ENCODE peak calls at places on chromosome 1, in four cellular contexts. One of them, this sample, is unnamed. For H3K27me3 and H3K9me3, the result is how much of the 10 kb centered on the place peaks cover.

GRCh38 chr1:10932088-10932487 is 80.4 kb upstream of the TARDBP start:
- DNase-seq in fibroblast of lung: no peak
- DNase-seq in CD8-positive, alpha-beta T cell: no peak
- DNase-seq in AG04450: no peak
- DNase-seq in this sample: no peak

GRCh38 chr1:161069731-161070270 is at the start of gene ARHGAP30:
- DNase-seq in fibroblast of lung: no peak
- DNase-seq in CD8-positive, alpha-beta T cell: peak
- DNase-seq in AG04450: no peak
- DNase-seq in this sample: peak

GRCh38 chr1:172699111-172699510 is 40.2 kb downstream of the FASLG start:
- DNase-seq in fibroblast of lung: no peak
- DNase-seq in CD8-positive, alpha-beta T cell: peak
- DNase-seq in AG04450: no peak
- DNase-seq in this sample: no peak

GRCh38 chr1:2923351-2923750 is 97.9 kb upstream of the ACTRT2 start:
- DNase-seq in fibroblast of lung: no peak
- DNase-seq in CD8-positive, alpha-beta T cell: no peak
- DNase-seq in AG04450: no peak
- DNase-seq in this sample: no peak

GRCh38 chr1:243917863-243918565 is 68.0 kb upstream of the AKT3 start:
- DNase-seq in fibroblast of lung: peak
- DNase-seq in CD8-positive, alpha-beta T cell: no peak
- DNase-seq in AG04450: no peak
- DNase-seq in this sample: no peak

GRCh38 chr1:209367031-209367813 is 216.3 kb upstream of the CAMK1G start:
- DNase-seq in fibroblast of lung: peak
- DNase-seq in CD8-positive, alpha-beta T cell: no peak
- DNase-seq in AG04450: no peak
- DNase-seq in this sample: peak

GRCh38 chr1:63774617-63775417 is 1.0 kb downstream of the ROR1 start:
- DNase-seq in fibroblast of lung: peak
- DNase-seq in CD8-positive, alpha-beta T cell: no peak
- DNase-seq in AG04450: no peak
- DNase-seq in this sample: peak

GRCh38 chr1:176601358-176601757 is 138.4 kb downstream of the PAPPA2 start:
- DNase-seq in fibroblast of lung: no peak
- DNase-seq in CD8-positive, alpha-beta T cell: no peak
- DNase-seq in AG04450: no peak
- DNase-seq in this sample: no peak

GRCh38 chr1:114081145-114082046 is 72.3 kb downstream of the SYT6 start:
- DNase-seq in fibroblast of lung: no peak
- DNase-seq in CD8-positive, alpha-beta T cell: no peak
- DNase-seq in AG04450: no peak
- DNase-seq in this sample: no peak

GRCh38 chr1:91795601-91796389 is 90.2 kb downstream of the TGFBR3 start:
- DNase-seq in fibroblast of lung: peak
- DNase-seq in CD8-positive, alpha-beta T cell: no peak
- DNase-seq in AG04450: peak
- DNase-seq in this sample: no peak

GRCh38 chr1:246795094-246795671 is 71.0 kb downstream of the SCCPDH start:
- DNase-seq in fibroblast of lung: no peak
- DNase-seq in CD8-positive, alpha-beta T cell: no peak
- DNase-seq in AG04450: no peak
- DNase-seq in this sample: peak

GRCh38 chr1:3423896-3424610 is 30.4 kb upstream of the ARHGEF16 start:
- DNase-seq in fibroblast of lung: no peak
- DNase-seq in CD8-positive, alpha-beta T cell: no peak
- DNase-seq in AG04450: no peak
- DNase-seq in this sample: no peak

GRCh38 chr1:36771222-36771621 is 263.1 kb downstream of the GRIK3 start:
- DNase-seq in fibroblast of lung: no peak
- DNase-seq in CD8-positive, alpha-beta T cell: no peak
- DNase-seq in AG04450: no peak
- DNase-seq in this sample: no peak

GRCh38 chr1:155694167-155694566 is 5.3 kb downstream of the DAP3 start:
- DNase-seq in fibroblast of lung: no peak
- DNase-seq in CD8-positive, alpha-beta T cell: no peak
- DNase-seq in AG04450: no peak
- DNase-seq in this sample: no peak

GRCh38 chr1:168134132-168135041 is 2.3 kb downstream of the GPR161 start:
- DNase-seq in fibroblast of lung: no peak
- DNase-seq in CD8-positive, alpha-beta T cell: no peak
- DNase-seq in AG04450: no peak
- DNase-seq in this sample: peak

GRCh38 chr1:9822897-9823692 is 670 bp downstream of the CLSTN1 start:
- DNase-seq in fibroblast of lung: no peak
- DNase-seq in CD8-positive, alpha-beta T cell: no peak
- DNase-seq in AG04450: no peak
- DNase-seq in this sample: peak

GRCh38 chr1:242243472-242243871 is 244.6 kb upstream of the MAP1LC3C start:
- DNase-seq in fibroblast of lung: peak
- DNase-seq in CD8-positive, alpha-beta T cell: no peak
- DNase-seq in AG04450: no peak
- DNase-seq in this sample: no peak

GRCh38 chr1:93042134-93042821 is 36.8 kb upstream of the MTF2 start:
- DNase-seq in fibroblast of lung: no peak
- DNase-seq in CD8-positive, alpha-beta T cell: no peak
- DNase-seq in AG04450: no peak
- DNase-seq in this sample: no peak

GRCh38 chr1:197921235-197922069 is 4.3 kb downstream of the LHX9 start:
- DNase-seq in fibroblast of lung: no peak
- DNase-seq in CD8-positive, alpha-beta T cell: no peak
- DNase-seq in AG04450: no peak
- DNase-seq in this sample: peak

GRCh38 chr1:197924516-197925123 is 7.4 kb downstream of the LHX9 start:
- DNase-seq in fibroblast of lung: peak
- DNase-seq in CD8-positive, alpha-beta T cell: no peak
- DNase-seq in AG04450: peak
- DNase-seq in this sample: peak

GRCh38 chr1:197922070-197922390 is 4.9 kb downstream of the LHX9 start:
- DNase-seq in fibroblast of lung: no peak
- DNase-seq in CD8-positive, alpha-beta T cell: no peak
- DNase-seq in AG04450: no peak
- DNase-seq in this sample: peak

GRCh38 chr1:197920345-197921117 is 3.4 kb downstream of the LHX9 start:
- DNase-seq in fibroblast of lung: no peak
- DNase-seq in CD8-positive, alpha-beta T cell: no peak
- DNase-seq in AG04450: no peak
- DNase-seq in this sample: no peak

DNA sequence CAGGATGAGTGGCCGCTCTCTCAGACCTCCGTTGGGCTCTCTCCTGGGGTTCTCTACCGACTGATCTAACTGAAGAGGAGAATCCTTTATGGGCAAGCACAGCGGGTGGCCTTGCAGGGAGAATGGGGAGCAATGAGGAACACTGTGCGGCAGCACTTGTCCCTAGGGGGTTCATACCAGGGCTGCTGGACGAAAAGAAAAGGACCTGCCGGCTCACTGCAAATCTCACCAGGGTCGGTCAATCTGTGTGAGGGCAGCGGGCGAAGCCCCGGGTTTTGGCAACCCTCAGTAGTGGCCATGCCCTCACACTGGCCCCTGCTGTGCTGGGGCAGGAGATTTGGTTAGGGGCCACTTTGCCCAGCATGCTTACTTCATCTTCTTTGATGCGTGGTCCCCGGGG is 5.8 kb downstream of the LHX9 start:
- DNase-seq in fibroblast of lung: no peak
- DNase-seq in CD8-positive, alpha-beta T cell: no peak
- DNase-seq in AG04450: no peak
- DNase-seq in this sample: peak
- H3K27me3 ChIP-seq in fibroblast of lung: under half
- H3K27me3 ChIP-seq in CD8-positive, alpha-beta T cell: under half
- H3K27me3 ChIP-seq in AG04450: half or more
- H3K27me3 ChIP-seq in this sample: under half

DNA sequence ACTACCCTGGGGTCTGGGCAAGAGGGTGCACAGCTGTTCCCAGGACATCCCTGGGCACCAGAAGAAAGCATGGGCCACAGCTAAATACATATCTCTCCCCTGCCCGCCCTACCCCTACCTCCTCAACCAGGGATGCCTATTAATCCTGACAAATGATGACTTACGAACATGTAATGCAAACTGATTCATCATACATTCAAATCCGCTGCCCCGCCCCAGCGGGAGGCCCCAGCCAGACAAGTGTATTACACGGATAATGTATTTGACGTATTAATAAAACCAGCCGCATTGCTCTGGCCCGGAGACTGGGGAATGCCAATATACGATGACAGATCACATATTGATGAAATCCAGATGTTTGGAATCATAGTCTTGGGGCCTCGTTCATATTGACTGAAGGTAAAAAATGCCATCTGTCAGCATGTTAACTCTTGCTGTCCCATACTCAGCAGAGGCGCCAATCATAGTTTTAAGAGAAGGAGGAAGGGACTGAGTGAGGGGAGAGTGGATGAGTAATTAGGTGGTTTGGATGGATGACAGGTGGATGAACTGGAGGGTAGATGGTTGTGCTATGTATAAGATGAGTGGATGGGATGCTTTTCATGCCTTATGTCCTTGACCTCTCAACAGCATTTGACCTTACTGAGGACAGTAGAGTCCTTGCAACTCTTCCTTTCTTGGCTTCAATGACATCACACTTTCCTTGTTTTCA is 68.2 kb downstream of the TMEM53 start:
- DNase-seq in fibroblast of lung: no peak
- DNase-seq in CD8-positive, alpha-beta T cell: no peak
- DNase-seq in AG04450: no peak
- DNase-seq in this sample: no peak
- H3K4me3 ChIP-seq in fibroblast of lung: no peak
- H3K4me3 ChIP-seq in CD8-positive, alpha-beta T cell: no peak
- H3K4me3 ChIP-seq in AG04450: no peak
- H3K4me3 ChIP-seq in this sample: no peak

DNA sequence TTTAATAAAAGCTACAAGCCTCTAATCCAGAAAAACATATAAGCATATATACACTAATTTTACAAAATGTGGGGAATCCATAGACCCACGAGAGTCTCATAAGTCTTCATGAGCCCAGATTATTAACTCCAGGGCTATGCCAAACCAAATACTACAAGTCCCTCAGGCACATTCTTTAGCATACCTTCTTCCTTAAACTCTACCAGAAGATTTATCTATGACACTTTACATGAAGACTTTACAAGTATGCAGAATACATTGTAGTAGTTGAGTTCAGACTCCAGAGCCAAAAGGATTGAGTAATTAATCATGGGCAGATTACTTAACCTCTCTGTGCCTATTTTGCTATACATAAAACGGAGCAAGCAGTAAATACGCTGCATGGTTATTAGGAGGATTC is 793.7 kb upstream of the ADGRL2 start:
- DNase-seq in fibroblast of lung: no peak
- DNase-seq in CD8-positive, alpha-beta T cell: no peak
- DNase-seq in AG04450: no peak
- DNase-seq in this sample: no peak
- H3K9me3 ChIP-seq in fibroblast of lung: under half
- H3K9me3 ChIP-seq in CD8-positive, alpha-beta T cell: under half
- H3K9me3 ChIP-seq in AG04450: under half
- H3K9me3 ChIP-seq in this sample: under half

GRCh38 chr1:157830887-157831286 is 10.7 kb downstream of the CD5L start:
- DNase-seq in fibroblast of lung: no peak
- DNase-seq in CD8-positive, alpha-beta T cell: no peak
- DNase-seq in AG04450: no peak
- DNase-seq in this sample: no peak
- H3K27me3 ChIP-seq in fibroblast of lung: under half
- H3K27me3 ChIP-seq in CD8-positive, alpha-beta T cell: under half
- H3K27me3 ChIP-seq in AG04450: under half
- H3K27me3 ChIP-seq in this sample: under half

GRCh38 chr1:43365678-43366077 is 2.1 kb downstream of the ELOVL1 start:
- DNase-seq in fibroblast of lung: no peak
- DNase-seq in CD8-positive, alpha-beta T cell: no peak
- DNase-seq in AG04450: no peak
- DNase-seq in this sample: peak
- H3K4me3 ChIP-seq in fibroblast of lung: no peak
- H3K4me3 ChIP-seq in CD8-positive, alpha-beta T cell: no peak
- H3K4me3 ChIP-seq in AG04450: peak
- H3K4me3 ChIP-seq in this sample: no peak

GRCh38 chr1:12339861-12340557 is 110.2 kb downstream of the VPS13D start:
- DNase-seq in fibroblast of lung: no peak
- DNase-seq in CD8-positive, alpha-beta T cell: no peak
- DNase-seq in AG04450: no peak
- DNase-seq in this sample: no peak
- H3K9me3 ChIP-seq in fibroblast of lung: under half
- H3K9me3 ChIP-seq in CD8-positive, alpha-beta T cell: under half
- H3K9me3 ChIP-seq in AG04450: under half
- H3K9me3 ChIP-seq in this sample: under half

GRCh38 chr1:110585426-110585825 is 20.7 kb downstream of the KCNA2 start:
- DNase-seq in fibroblast of lung: no peak
- DNase-seq in CD8-positive, alpha-beta T cell: no peak
- DNase-seq in AG04450: no peak
- DNase-seq in this sample: no peak
- H3K27me3 ChIP-seq in fibroblast of lung: under half
- H3K27me3 ChIP-seq in CD8-positive, alpha-beta T cell: under half
- H3K27me3 ChIP-seq in AG04450: under half
- H3K27me3 ChIP-seq in this sample: under half

This sample was measured in osteoblast.